ENCODE peak calls at places on chromosomes 3 and 15, in four cellular contexts. One of them, this sample, is unnamed.

GRCh38 chr3:138132239-138132638 is at the start of gene A4GNT:
- DNase-seq in HepG2: no peak
- DNase-seq in SK-N-SH: no peak
- DNase-seq in K562: no peak
- DNase-seq in this sample: no peak

GRCh38 chr3:143207338-143207961 is 87.9 kb downstream of the CHST2 start:
- DNase-seq in HepG2: no peak
- DNase-seq in SK-N-SH: no peak
- DNase-seq in K562: peak; percentile 71
- DNase-seq in this sample: peak; percentile 95

GRCh38 chr3:121660356-121661171 is at the start of gene HCLS1:
- DNase-seq in HepG2: no peak
- DNase-seq in SK-N-SH: no peak
- DNase-seq in K562: peak; percentile 30
- DNase-seq in this sample: peak; percentile 83

GRCh38 chr3:32817561-32818430 is at the start of gene TRIM71:
- DNase-seq in HepG2: no peak
- DNase-seq in SK-N-SH: peak; percentile 61
- DNase-seq in K562: no peak
- DNase-seq in this sample: no peak

GRCh38 chr3:137866933-137867332 is 102.8 kb downstream of the SOX14 start:
- DNase-seq in HepG2: no peak
- DNase-seq in SK-N-SH: no peak
- DNase-seq in K562: no peak
- DNase-seq in this sample: no peak

GRCh38 chr3:43647331-43648166 is 25.7 kb upstream of the ANO10 start:
- DNase-seq in HepG2: no peak
- DNase-seq in SK-N-SH: no peak
- DNase-seq in K562: no peak
- DNase-seq in this sample: no peak

GRCh38 chr3:183437060-183437459 is 8.6 kb upstream of the MCF2L2 start:
- DNase-seq in HepG2: no peak
- DNase-seq in SK-N-SH: no peak
- DNase-seq in K562: no peak
- DNase-seq in this sample: no peak

GRCh38 chr15:82662641-82663040 is 15.5 kb upstream of the CPEB1 start:
- DNase-seq in HepG2: no peak
- DNase-seq in SK-N-SH: no peak
- DNase-seq in K562: no peak
- DNase-seq in this sample: no peak

GRCh38 chr3:185680216-185680615 is 94.1 kb downstream of the SENP2 start:
- DNase-seq in HepG2: no peak
- DNase-seq in SK-N-SH: no peak
- DNase-seq in K562: no peak
- DNase-seq in this sample: no peak

GRCh38 chr3:102059145-102059943 is 210.0 kb downstream of the NFKBIZ start:
- DNase-seq in HepG2: no peak
- DNase-seq in SK-N-SH: no peak
- DNase-seq in K562: no peak
- DNase-seq in this sample: peak; percentile 92

GRCh38 chr3:184110316-184110725 is 13.5 kb downstream of the HTR3E start:
- DNase-seq in HepG2: peak; percentile 50
- DNase-seq in SK-N-SH: no peak
- DNase-seq in K562: no peak
- DNase-seq in this sample: no peak

GRCh38 chr3:44030690-44031344 is 210.9 kb upstream of the TOPAZ1 start:
- DNase-seq in HepG2: no peak
- DNase-seq in SK-N-SH: no peak
- DNase-seq in K562: no peak
- DNase-seq in this sample: no peak

GRCh38 chr3:73292241-73292640 is 230.8 kb downstream of the EBLN2 start:
- DNase-seq in HepG2: no peak
- DNase-seq in SK-N-SH: no peak
- DNase-seq in K562: no peak
- DNase-seq in this sample: no peak

GRCh38 chr15:82986442-82986780 is 401 bp downstream of the RAMAC start:
- DNase-seq in HepG2: no peak
- DNase-seq in SK-N-SH: no peak
- DNase-seq in K562: no peak
- DNase-seq in this sample: peak; percentile 7

GRCh38 chr3:45922950-45923590 is 20.2 kb upstream of the CXCR6 start:
- DNase-seq in HepG2: no peak
- DNase-seq in SK-N-SH: no peak
- DNase-seq in K562: no peak
- DNase-seq in this sample: no peak

GRCh38 chr3:13236774-13237173 is 163.5 kb upstream of the IQSEC1 start:
- DNase-seq in HepG2: no peak
- DNase-seq in SK-N-SH: peak; percentile 19
- DNase-seq in K562: no peak
- DNase-seq in this sample: no peak

GRCh38 chr3:13419356-13420050 is 619 bp downstream of the NUP210 start:
- DNase-seq in HepG2: no peak
- DNase-seq in SK-N-SH: peak; percentile 86
- DNase-seq in K562: peak; percentile 77
- DNase-seq in this sample: no peak

GRCh38 chr15:72487070-72487797 is 13.1 kb downstream of the ARIH1 start:
- DNase-seq in HepG2: no peak
- DNase-seq in SK-N-SH: no peak
- DNase-seq in K562: no peak
- DNase-seq in this sample: no peak

GRCh38 chr3:27034255-27034654 is 334.9 kb downstream of the NEK10 start:
- DNase-seq in HepG2: no peak
- DNase-seq in SK-N-SH: no peak
- DNase-seq in K562: no peak
- DNase-seq in this sample: no peak

GRCh38 chr15:98884894-98885293 is 122.7 kb downstream of the PGPEP1L start:
- DNase-seq in HepG2: no peak
- DNase-seq in SK-N-SH: no peak
- DNase-seq in K562: no peak
- DNase-seq in this sample: no peak

GRCh38 chr3:16122661-16123060 is 51.8 kb upstream of the GALNT15 start:
- DNase-seq in HepG2: no peak
- DNase-seq in SK-N-SH: no peak
- DNase-seq in K562: no peak
- DNase-seq in this sample: no peak

GRCh38 chr3:64462203-64463120 is 225.3 kb downstream of the ADAMTS9 start:
- DNase-seq in HepG2: no peak
- DNase-seq in SK-N-SH: no peak
- DNase-seq in K562: no peak
- DNase-seq in this sample: no peak

GRCh38 chr15:98609144-98609852 is 39.0 kb upstream of the IGF1R start:
- DNase-seq in HepG2: no peak
- DNase-seq in SK-N-SH: no peak
- DNase-seq in K562: no peak
- DNase-seq in this sample: no peak

GRCh38 chr3:132900479-132900878 is 137.7 kb upstream of the TMEM108 start:
- DNase-seq in HepG2: no peak
- DNase-seq in SK-N-SH: no peak
- DNase-seq in K562: no peak
- DNase-seq in this sample: no peak

GRCh38 chr3:95923496-95924210 is 890.7 kb upstream of the EPHA6 start:
- DNase-seq in HepG2: no peak
- DNase-seq in SK-N-SH: no peak
- DNase-seq in K562: no peak
- DNase-seq in this sample: no peak

GRCh38 chr3:63993653-63994079 is 29.6 kb downstream of the PSMD6 start:
- DNase-seq in HepG2: peak; percentile 50
- DNase-seq in SK-N-SH: peak; percentile 82
- DNase-seq in K562: peak; percentile 48
- DNase-seq in this sample: no peak

GRCh38 chr3:16936233-16936632 is 51.5 kb downstream of the PLCL2 start:
- DNase-seq in HepG2: no peak
- DNase-seq in SK-N-SH: no peak
- DNase-seq in K562: peak; percentile 85
- DNase-seq in this sample: no peak

GRCh38 chr3:53072653-53073552 is 27.0 kb upstream of the SFMBT1 start:
- DNase-seq in HepG2: peak; percentile 81
- DNase-seq in SK-N-SH: peak; percentile 88
- DNase-seq in K562: peak; percentile 79
- DNase-seq in this sample: peak; percentile 43

GRCh38 chr3:45497963-45498362 is 96.6 kb upstream of the LIMD1 start:
- DNase-seq in HepG2: no peak
- DNase-seq in SK-N-SH: no peak
- DNase-seq in K562: no peak
- DNase-seq in this sample: no peak

GRCh38 chr15:75606711-75607684 is 18.5 kb downstream of the SNUPN start:
- DNase-seq in HepG2: no peak
- DNase-seq in SK-N-SH: no peak
- DNase-seq in K562: peak; percentile 65
- DNase-seq in this sample: no peak

GRCh38 chr3:182565916-182566524 is 227.3 kb upstream of the ATP11B start:
- DNase-seq in HepG2: no peak
- DNase-seq in SK-N-SH: no peak
- DNase-seq in K562: no peak
- DNase-seq in this sample: no peak

GRCh38 chr3:169686278-169686677 is 22.8 kb upstream of the MECOM start:
- DNase-seq in HepG2: no peak
- DNase-seq in SK-N-SH: no peak
- DNase-seq in K562: no peak
- DNase-seq in this sample: no peak

GRCh38 chr3:75692061-75692460 is 27.9 kb downstream of the FRG2C start:
- DNase-seq in HepG2: no peak
- DNase-seq in SK-N-SH: no peak
- DNase-seq in K562: no peak
- DNase-seq in this sample: no peak

GRCh38 chr3:77038928-77039605 is 832 bp upstream of the ROBO2 start:
- DNase-seq in HepG2: no peak
- DNase-seq in SK-N-SH: no peak
- DNase-seq in K562: no peak
- DNase-seq in this sample: no peak

GRCh38 chr3:73379465-73379864 is 245.3 kb downstream of the PDZRN3 start:
- DNase-seq in HepG2: no peak
- DNase-seq in SK-N-SH: no peak
- DNase-seq in K562: no peak
- DNase-seq in this sample: no peak

GRCh38 chr15:45376300-45376928 is 1.9 kb downstream of the GATM start:
- DNase-seq in HepG2: no peak
- DNase-seq in SK-N-SH: no peak
- DNase-seq in K562: no peak
- DNase-seq in this sample: no peak
- H3K27ac ChIP-seq in HepG2: no peak overlapping the region
- H3K27ac ChIP-seq in SK-N-SH: no peak overlapping the region
- H3K27ac ChIP-seq in K562: no peak overlapping the region
- H3K27ac ChIP-seq in this sample: no peak overlapping the region

GRCh38 chr15:64776402-64776786 is 1.0 kb upstream of the RBPMS2 start:
- DNase-seq in HepG2: no peak
- DNase-seq in SK-N-SH: no peak
- DNase-seq in K562: no peak
- DNase-seq in this sample: no peak
- H3K9ac ChIP-seq in HepG2: no peak overlapping the region
- H3K9ac ChIP-seq in SK-N-SH: peak overlapping the region; percentile 81
- H3K9ac ChIP-seq in K562: no peak overlapping the region
- H3K9ac ChIP-seq in this sample: no peak overlapping the region

GRCh38 chr3:128320551-128321340 is 145.9 kb downstream of the DNAJB8 start:
- DNase-seq in HepG2: no peak
- DNase-seq in SK-N-SH: no peak
- DNase-seq in K562: no peak
- DNase-seq in this sample: no peak
- TF ChIP-seq GABPA in HepG2: no peak
- TF ChIP-seq GABPA in SK-N-SH: no peak
- TF ChIP-seq GABPA in K562: no peak
- TF ChIP-seq GABPA in this sample: no peak

GRCh38 chr15:51369451-51369761 is 28.0 kb downstream of the GLDN start:
- DNase-seq in HepG2: no peak
- DNase-seq in SK-N-SH: no peak
- DNase-seq in K562: no peak
- DNase-seq in this sample: no peak
- H3K27ac ChIP-seq in HepG2: no peak overlapping the region
- H3K27ac ChIP-seq in SK-N-SH: no peak overlapping the region
- H3K27ac ChIP-seq in K562: no peak overlapping the region
- H3K27ac ChIP-seq in this sample: no peak overlapping the region

DNA sequence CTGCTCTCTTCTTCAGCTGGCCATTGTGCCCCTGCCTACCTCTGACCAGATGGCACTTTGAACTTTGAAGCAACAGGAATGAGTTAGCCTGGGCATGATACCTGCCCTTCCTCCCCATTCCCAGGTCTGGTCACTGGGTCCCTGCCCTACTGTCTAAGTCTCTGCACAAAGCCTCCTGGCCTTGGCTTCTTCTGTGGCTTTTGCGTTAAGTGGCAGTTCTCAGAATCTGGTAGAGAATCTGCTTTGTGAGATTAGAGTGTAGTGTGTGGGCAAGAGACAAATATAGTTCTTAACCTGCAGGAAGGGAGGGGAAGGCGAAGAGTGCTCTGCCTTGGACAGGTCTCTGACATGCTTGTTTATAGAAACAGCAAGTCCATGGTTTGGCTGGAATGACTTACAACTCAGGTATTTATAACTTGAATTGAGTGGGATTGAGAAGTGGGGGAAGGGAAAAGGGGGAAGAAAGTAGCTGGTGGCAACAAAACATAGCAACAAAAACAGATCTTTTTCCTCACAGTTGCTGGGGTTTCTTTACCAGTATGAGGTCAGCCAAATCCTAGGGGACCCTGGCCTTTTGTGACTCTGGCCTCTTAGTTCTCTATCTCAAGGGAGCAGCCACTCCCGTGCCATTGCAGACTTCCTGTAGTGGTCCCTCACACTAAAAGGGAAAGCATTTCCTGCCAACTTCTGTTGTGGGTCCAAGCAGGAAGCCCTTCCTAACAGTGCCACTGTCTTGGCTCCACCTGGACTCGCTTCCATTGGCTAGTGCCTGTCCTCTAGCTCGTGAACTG is 16.7 kb downstream of the MAPKBP1 start:
- DNase-seq in HepG2: peak; percentile 28
- DNase-seq in SK-N-SH: no peak
- DNase-seq in K562: peak; percentile 65
- DNase-seq in this sample: no peak
- H3K9ac ChIP-seq in HepG2: peak overlapping the region; percentile 20
- H3K9ac ChIP-seq in SK-N-SH: peak overlapping the region; percentile 29
- H3K9ac ChIP-seq in K562: peak overlapping the region; percentile 62
- H3K9ac ChIP-seq in this sample: no peak overlapping the region

This sample was measured in GM12878.